ENCODE peak calls at places on chromosomes 16 and 17, in six cellular contexts. W, P, H, Z, G and I are unnamed samples.

GRCh38 chr16:361341-361871 is 8.9 kb upstream of the AXIN1 start:
- DNase-seq in W (peak), P (no peak), H (no peak), Z (no peak), G (no peak), I (no peak)

GRCh38 chr17:9021985-9022552 is 759 bp downstream of the NTN1 start:
- DNase-seq in W (peak), P (no peak), H (no peak), Z (peak), G (peak), I (peak)

GRCh38 chr17:21039839-21040575 is 2.8 kb downstream of the USP22 start:
- DNase-seq in W (peak), P (no peak), H (no peak), Z (no peak), G (no peak), I (peak)

GRCh38 chr16:14409563-14409962 is 220.5 kb downstream of the PARN start:
- DNase-seq in W (no peak), P (no peak), H (peak), Z (no peak), G (no peak), I (peak)

GRCh38 chr16:19228057-19228456 is 57.5 kb upstream of the CLEC19A start:
- DNase-seq in W (peak), P (no peak), H (no peak), Z (no peak), G (no peak), I (no peak)

GRCh38 chr17:31147507-31148202 is 52.9 kb downstream of the NF1 start:
- DNase-seq in W (no peak), P (no peak), H (no peak), Z (no peak), G (no peak), I (peak)

GRCh38 chr17:77141846-77142449 is 1.2 kb downstream of the SEC14L1 start:
- DNase-seq in W (no peak), P (no peak), H (no peak), Z (no peak), G (no peak), I (no peak)

GRCh38 chr17:46008591-46008990 is 9.5 kb downstream of the STH start:
- DNase-seq in W (no peak), P (no peak), H (no peak), Z (no peak), G (no peak), I (no peak)

GRCh38 chr16:86590501-86591144 is 12.3 kb downstream of the FOXL1 start:
- DNase-seq in W (no peak), P (no peak), H (no peak), Z (no peak), G (no peak), I (peak)

GRCh38 chr17:65742433-65743312 is 181.2 kb upstream of the AXIN2 start:
- DNase-seq in W (peak), P (no peak), H (no peak), Z (no peak), G (no peak), I (no peak)

GRCh38 chr16:19843371-19843770 is 41.3 kb downstream of the GPRC5B start:
- DNase-seq in W (no peak), P (no peak), H (no peak), Z (no peak), G (no peak), I (peak)

DNA sequence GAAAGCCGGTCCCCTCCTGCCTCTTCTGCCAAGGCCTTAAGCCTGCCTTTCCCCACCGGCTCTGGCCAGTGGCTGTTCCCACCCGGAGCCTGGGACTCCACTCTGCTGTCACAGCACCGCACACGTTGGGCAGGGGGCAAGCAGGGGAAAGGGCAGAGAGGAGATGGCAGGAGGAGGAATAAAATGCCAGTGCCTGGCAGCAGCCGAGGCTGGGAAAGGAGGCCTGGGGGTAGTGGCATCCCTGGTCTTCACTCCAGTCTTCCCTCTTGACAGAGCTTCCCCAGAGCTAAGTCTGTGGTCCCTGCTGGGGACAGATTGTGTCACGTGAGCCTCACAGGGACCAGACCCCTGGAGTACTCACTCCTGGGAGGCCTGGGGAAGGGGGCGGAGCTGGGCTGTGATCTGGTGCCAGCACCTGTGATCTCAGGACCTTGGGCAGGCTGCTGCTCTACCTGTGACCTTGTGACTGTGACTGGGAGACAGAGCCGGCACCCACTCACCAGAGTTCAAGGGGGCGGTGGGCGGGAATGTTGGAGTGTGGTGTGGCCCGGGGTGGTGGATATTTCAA is 97.2 kb upstream of the GSE1 start:
- DNase-seq in W (no peak), P (peak), H (no peak), Z (no peak), G (no peak), I (no peak)
- H3K4me3 ChIP-seq in W (no peak), P (no peak), H (no peak), Z (no peak), G (no peak), I (no peak)

DNA sequence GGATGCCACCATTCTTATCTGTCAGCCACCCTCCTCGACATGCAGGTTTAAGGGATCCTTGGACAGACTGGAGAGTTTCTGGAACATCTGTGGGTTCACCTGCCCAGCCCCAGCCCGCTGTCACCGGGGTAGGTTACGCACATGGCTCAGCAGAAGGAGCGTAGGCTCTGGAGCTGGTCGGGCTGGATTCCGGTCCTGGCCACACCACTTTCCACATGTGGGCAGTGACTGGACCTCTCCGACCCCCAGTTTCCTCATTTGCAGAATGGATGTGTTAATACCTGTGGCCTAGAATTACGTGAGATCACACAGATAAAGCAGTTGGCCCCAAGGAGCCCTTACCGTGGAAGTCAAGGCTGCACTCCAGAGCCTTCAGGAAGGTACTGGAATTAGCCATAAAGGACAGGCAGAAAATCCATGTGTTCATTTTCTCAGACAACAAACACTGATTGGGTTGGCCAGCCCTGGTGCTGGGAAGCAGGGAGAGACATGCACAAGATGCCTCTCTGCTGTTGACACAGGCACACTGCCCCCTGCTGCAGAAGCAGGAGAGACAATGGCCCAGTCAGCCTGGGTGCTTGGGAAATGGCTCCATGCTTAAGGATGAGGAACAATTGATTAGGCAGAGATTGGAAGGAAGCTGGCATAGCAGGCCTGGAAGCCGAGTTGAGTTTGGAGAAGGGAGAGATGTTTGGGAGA is 58.8 kb downstream of the SF3B3 start:
- DNase-seq in W (peak), P (no peak), H (no peak), Z (no peak), G (no peak), I (no peak)
- TF ChIP-seq CTCF in W (peak), P (no peak), H (peak), Z (no peak), G (peak), I (peak)

GRCh38 chr16:83802559-83802958 is 5.2 kb upstream of the HSBP1 start:
- DNase-seq in W (peak), P (no peak), H (no peak), Z (no peak), G (no peak), I (no peak)
- H3K4me3 ChIP-seq in W (peak), P (peak), H (peak), Z (no peak), G (peak), I (peak)

GRCh38 chr17:40190197-40191021 is 13.1 kb downstream of the RAPGEFL1 start:
- DNase-seq in W (peak), P (no peak), H (no peak), Z (no peak), G (no peak), I (no peak)
- TF ChIP-seq CTCF in W (peak), P (peak), H (peak), Z (no peak), G (no peak), I (peak)

DNA sequence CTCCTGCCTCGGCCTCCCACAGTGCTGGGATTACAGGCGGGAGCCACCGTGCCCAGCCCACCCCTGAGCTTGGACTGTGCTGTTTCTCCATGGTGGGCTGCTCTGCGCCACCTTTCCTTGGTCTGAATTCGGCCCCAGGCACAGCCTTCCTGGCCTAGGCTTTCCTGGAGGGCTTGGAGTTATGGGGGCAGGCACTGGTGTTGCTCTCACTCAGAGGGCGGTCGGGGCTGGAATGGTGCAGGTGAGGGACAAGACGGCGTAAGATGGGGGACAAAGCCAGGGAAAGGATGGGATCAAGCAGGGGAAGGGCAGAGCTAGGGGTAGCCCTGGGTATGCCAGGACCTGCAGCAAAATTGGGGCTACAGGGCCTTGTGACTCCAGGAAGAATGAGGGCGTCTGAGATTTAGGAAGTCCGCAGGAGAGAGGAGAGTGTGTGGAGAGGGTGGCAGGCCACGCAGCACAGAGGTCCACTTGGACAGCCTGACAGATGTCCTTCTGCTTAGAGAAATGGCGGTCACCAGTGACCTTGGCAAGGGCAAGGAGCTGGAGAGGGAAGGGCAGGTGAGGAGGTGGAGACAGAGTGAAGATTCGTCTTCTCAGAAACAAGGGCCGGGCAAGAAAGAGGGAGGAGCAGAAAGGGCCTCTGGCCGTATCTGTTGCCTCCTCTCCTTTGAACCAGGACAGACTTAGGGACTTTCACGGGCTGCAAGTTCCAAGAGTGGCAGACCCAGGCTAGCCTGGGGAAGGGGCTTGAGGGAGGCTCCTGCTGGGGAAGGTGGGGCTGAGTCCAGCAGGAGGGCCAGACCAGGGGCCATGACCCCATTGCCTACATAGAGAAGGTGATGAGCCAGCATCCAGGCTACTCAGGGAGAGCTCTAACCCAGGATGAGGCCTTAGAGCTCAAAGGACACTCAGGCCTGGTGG is 1.5 kb upstream of the ATP6V0C start:
- DNase-seq in W (no peak), P (no peak), H (no peak), Z (no peak), G (no peak), I (no peak)
- H3K4me3 ChIP-seq in W (peak), P (no peak), H (no peak), Z (no peak), G (no peak), I (no peak)

DNA sequence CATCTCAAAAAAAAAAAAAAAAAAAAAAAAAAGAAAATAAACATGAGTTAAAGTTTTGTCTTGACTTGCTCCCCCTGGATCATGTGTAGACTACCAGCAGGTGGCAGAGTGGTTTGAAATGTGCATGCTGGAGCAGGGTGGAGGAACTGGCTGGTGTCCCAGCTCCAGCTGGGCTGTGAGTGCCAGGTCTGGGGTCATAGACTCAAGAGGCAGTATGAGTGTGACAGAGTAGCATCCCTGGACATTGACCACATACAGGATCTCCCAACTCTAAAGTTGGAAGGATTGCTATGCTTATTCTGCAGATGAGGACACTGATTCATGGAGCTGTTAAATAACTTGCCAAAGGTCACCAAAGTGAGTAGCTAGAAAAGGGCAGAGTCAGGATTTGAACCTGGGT is 198.0 kb upstream of the MPHOSPH6 start:
- DNase-seq in W (peak), P (peak), H (no peak), Z (peak), G (peak), I (peak)
- TF ChIP-seq CTCF in W (peak), P (no peak), H (no peak), Z (no peak), G (peak), I (peak)